ENCODE peak calls at places on chromosome 10, in five cellular contexts. I is neural progenitor cell, W is sigmoid colon, L is endothelial cell of umbilical vein, G is heart left ventricle. Q is an unnamed sample.

GRCh38 chr10:124640538-124641231 is 103.5 kb downstream of the FAM53B start:
- DNase-seq in I (peak; percentile 67), W (no peak), G (no peak), L (no peak), Q (peak; percentile 54)

GRCh38 chr10:5187852-5188251 is 2.9 kb upstream of the AKR1C8 start:
- DNase-seq in L (no peak), I (no peak), W (no peak), G (no peak), Q (no peak)

GRCh38 chr10:47252093-47252780 is 47.8 kb upstream of the GDF10 start:
- DNase-seq in W (peak; percentile 48), G (no peak), L (no peak), I (no peak), Q (no peak)

GRCh38 chr10:119665901-119666708 is 14.9 kb downstream of the BAG3 start:
- DNase-seq in I (no peak), G (no peak), W (no peak), L (no peak), Q (no peak)

GRCh38 chr10:122555431-122555830 is 5.1 kb upstream of the DMBT1 start:
- DNase-seq in G (no peak), I (no peak), L (no peak), W (no peak), Q (no peak)

GRCh38 chr10:35336921-35337741 is 822 bp downstream of the CCNY start:
- DNase-seq in L (peak; percentile 36), I (peak; percentile 70), W (peak; percentile 80), G (peak; percentile 43), Q (peak; percentile 47)

GRCh38 chr10:72248477-72249151 is 25.1 kb upstream of the DDIT4 start:
- DNase-seq in W (peak; percentile 95), G (peak; percentile 91), I (no peak), L (peak; percentile 91), Q (peak; percentile 79)

GRCh38 chr10:86665218-86665607 is 3.1 kb upstream of the LDB3 start:
- DNase-seq in W (no peak), L (no peak), G (no peak), I (no peak), Q (no peak)

GRCh38 chr10:107043461-107043860 is 121.0 kb downstream of the SORCS1 start:
- DNase-seq in I (no peak), W (no peak), G (no peak), L (no peak), Q (no peak)

GRCh38 chr10:17278607-17279240 is 50.7 kb downstream of the VIM start:
- DNase-seq in L (no peak), W (no peak), G (no peak), I (no peak), Q (no peak)

GRCh38 chr10:124376411-124376810 is 42.3 kb downstream of the OAT start:
- DNase-seq in G (no peak), I (no peak), L (no peak), W (peak; percentile 28), Q (peak; percentile 2)

GRCh38 chr10:87861953-87862643 is 1.2 kb downstream of the KLLN start:
- DNase-seq in G (peak; percentile 98), W (peak; percentile 99), I (peak; percentile 99), L (peak; percentile 93), Q (peak; percentile 97)

GRCh38 chr10:47257396-47258120 is 42.4 kb upstream of the GDF10 start:
- DNase-seq in I (no peak), G (no peak), W (peak; percentile 19), L (no peak), Q (no peak)

GRCh38 chr10:72334196-72334831 is 20.4 kb downstream of the DNAJB12 start:
- DNase-seq in L (peak; percentile 46), I (peak; percentile 87), W (no peak), G (no peak), Q (peak; percentile 71)

GRCh38 chr10:128630787-128631252 is 504.6 kb upstream of the MKI67 start:
- DNase-seq in L (no peak), W (no peak), I (no peak), G (no peak), Q (no peak)

GRCh38 chr10:30433286-30433778 is 652 bp upstream of the MAP3K8 start:
- DNase-seq in L (peak; percentile 73), G (peak; percentile 86), W (peak; percentile 92), I (peak; percentile 94), Q (peak; percentile 87)

GRCh38 chr10:132373241-132373955 is 23.6 kb upstream of the PWWP2B start:
- DNase-seq in L (no peak), W (peak; percentile 60), G (peak; percentile 7), I (no peak), Q (no peak)

GRCh38 chr10:34079702-34080484 is 735.2 kb downstream of the PARD3 start:
- DNase-seq in I (no peak), L (no peak), W (no peak), G (no peak), Q (no peak)

GRCh38 chr10:117374506-117375359 is 507 bp downstream of the PDZD8 start:
- DNase-seq in W (peak; percentile 68), I (peak; percentile 77), L (peak; percentile 46), G (peak; percentile 42), Q (peak; percentile 47)

GRCh38 chr10:92284112-92284704 is 6.7 kb downstream of the CPEB3 start:
- DNase-seq in L (no peak), G (no peak), W (no peak), I (no peak), Q (no peak)

GRCh38 chr10:72000073-72001025 is 36.2 kb downstream of the CHST3 start:
- DNase-seq in G (no peak), W (no peak), I (no peak), L (no peak), Q (no peak)

GRCh38 chr10:30542001-30542861 is 87.3 kb downstream of the LYZL2 start:
- DNase-seq in G (no peak), W (no peak), I (no peak), L (no peak), Q (peak; percentile 82)

GRCh38 chr10:99966306-99966705 is 43.4 kb downstream of the DNMBP start:
- DNase-seq in W (no peak), L (peak; percentile 93), I (no peak), G (no peak), Q (peak; percentile 24)

GRCh38 chr10:78771215-78771614 is 297.6 kb upstream of the ZMIZ1 start:
- DNase-seq in I (no peak), G (peak; percentile 11), L (no peak), W (no peak), Q (peak; percentile 63)

DNA sequence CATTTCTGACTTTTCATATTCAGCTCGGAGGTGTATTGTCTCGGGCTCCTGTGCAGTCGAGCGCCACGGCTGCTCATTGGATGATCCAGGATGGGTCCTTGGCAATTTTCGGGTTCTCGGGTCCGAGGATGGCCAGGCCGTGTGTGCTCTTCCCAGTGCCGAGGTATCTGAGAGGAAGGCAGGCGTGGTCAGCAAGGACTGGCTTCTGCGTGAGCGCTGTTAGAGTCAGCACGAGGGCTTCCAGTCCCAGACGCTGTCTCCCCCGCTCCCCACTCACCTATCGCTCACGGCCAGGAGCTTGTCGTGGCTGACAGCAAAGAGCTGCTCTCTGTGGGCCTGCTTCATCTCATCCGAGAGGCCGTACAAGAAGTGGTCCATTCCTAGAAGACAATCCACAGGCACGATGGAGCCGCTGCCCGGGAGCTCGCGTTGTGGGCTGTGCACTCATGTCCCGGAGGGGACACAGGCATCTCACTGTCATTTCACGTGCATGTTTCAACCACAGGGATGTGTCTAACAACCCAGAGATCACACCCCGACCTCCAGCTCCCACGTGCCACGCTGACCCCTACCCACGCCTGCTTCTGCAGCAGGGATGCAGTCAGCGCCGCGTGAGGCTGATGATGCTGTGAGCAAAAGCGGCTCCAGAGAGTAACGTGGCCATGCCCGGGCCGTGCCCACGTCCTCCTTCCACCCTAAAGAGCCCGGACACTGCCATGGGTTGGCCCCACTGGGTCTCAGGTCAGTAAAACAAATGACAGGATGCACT is 34.4 kb downstream of the PITRM1 start:
- DNase-seq in L (no peak), G (no peak), I (no peak), W (peak; percentile 63), Q (no peak)
- H3K36me3 ChIP-seq in L (peaks cover 31% of the 10 kb centered on the region), G (peaks cover 100% of the 10 kb centered on the region), I (no peaks in the 10 kb centered on the region), W (peaks cover 97% of the 10 kb centered on the region), Q (peaks cover 87% of the 10 kb centered on the region)

GRCh38 chr10:1295756-1296480 is 239.7 kb downstream of the WDR37 start:
- DNase-seq in L (no peak), G (no peak), W (no peak), I (no peak), Q (peak; percentile 13)

GRCh38 chr10:1294748-1295147 is 238.6 kb downstream of the WDR37 start:
- DNase-seq in G (no peak), L (no peak), I (no peak), W (no peak), Q (peak; percentile 40)

GRCh38 chr10:1299041-1299726 is 243.0 kb downstream of the WDR37 start:
- DNase-seq in W (no peak), L (no peak), G (no peak), I (no peak), Q (no peak)

GRCh38 chr10:1300218-1300617 is 244.0 kb downstream of the WDR37 start:
- DNase-seq in W (no peak), I (no peak), L (no peak), G (no peak), Q (no peak)

DNA sequence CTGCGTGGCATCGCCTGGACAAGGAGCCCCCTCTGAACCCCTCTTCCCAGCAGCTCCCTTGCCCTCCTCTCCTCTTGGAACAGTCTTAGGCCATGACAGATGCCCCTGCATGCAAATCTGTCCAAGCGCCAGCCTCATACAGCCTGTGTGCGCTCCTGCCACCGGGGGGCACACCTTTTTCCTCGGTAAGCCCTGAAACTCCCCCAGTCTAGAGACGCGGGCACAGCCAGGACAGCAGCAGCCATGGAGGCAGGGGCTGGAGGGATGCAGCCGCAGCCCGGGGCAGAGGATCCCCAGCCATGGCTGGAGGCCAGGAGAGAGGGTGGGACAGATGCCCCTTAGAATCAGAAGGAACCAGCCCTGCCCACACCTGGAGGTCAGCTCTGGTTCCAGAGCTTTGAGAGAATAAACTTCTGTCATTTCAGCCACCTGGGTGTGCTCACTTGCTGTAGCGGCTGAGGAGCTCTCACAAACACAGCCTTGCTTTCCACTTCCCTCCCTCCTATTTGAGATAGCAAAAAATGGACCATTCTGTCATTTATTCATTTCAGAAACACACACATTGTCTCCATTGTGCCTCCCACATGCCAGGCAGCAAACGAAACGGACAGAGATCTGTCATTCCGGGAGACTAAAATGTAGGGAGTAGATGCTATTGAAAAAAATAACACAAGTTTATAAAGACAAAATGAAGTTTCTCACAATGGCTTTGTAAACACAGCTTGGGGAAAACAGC is 241.5 kb downstream of the WDR37 start:
- DNase-seq in G (no peak), L (no peak), W (no peak), I (peak; percentile 66), Q (no peak)
- H3K27me3 ChIP-seq in G (peaks cover 25% of the 10 kb centered on the region), L (no peaks in the 10 kb centered on the region), W (no peaks in the 10 kb centered on the region), I (no peaks in the 10 kb centered on the region), Q (no peaks in the 10 kb centered on the region)

DNA sequence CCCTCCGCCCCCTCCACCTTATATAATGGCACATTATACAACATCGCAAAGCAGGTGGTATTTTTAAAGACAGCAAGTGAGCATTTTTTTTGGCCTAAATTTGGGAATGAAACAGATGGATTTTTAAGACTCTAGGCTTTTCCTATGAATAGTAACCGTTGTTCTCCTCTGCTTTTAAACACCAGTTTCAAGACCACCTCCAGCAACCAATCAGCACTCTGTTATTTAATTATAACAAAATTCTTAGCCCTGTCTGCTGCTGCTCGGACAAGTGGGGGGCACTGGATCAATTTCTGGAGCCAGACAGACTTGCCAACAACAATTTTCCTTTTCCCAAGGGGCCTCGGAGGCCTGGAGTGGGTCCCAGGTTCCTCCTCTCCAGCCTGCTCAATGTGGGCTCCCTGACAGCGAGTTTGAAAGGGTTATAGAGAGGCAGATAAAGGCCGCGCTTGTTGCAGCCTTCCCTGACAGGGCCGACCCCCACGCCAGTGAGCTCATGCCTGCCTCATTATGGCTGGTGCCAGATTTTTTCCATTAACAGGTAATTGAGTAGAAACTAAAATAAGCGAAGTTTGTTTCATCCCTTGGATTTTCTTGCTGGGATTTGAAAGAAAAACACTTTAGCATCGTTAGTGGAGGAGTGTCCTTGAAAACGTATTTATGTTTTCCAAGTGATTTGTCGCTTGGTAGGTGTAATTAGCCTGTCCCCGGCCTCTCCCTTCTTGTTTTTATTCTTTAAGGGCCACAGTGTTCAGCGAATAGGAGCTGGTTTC is 227.3 kb downstream of the TCF7L2 start:
- DNase-seq in I (peak; percentile 53), W (no peak), G (peak; percentile 59), L (no peak), Q (no peak)
- H3K27ac ChIP-seq in I (no peak overlapping the region), W (no peak overlapping the region), G (peak overlapping the region; percentile 68), L (no peak overlapping the region), Q (no peak overlapping the region)

GRCh38 chr10:3116508-3117100 is 49.3 kb downstream of the PFKP start:
- DNase-seq in W (no peak), G (peak; percentile 36), L (no peak), I (no peak), Q (no peak)
- H3K36me3 ChIP-seq in W (peaks cover 71% of the 10 kb centered on the region), G (peaks cover 68% of the 10 kb centered on the region), L (peaks cover 38% of the 10 kb centered on the region), I (no peaks in the 10 kb centered on the region), Q (no peaks in the 10 kb centered on the region)